ENCODE peak calls at places on chromosomes 16 and 17, in ten cellular contexts. B, P, E, T, H, U, F, J, Z and K are unnamed samples.

GRCh38 chr17:35345926-35346771 is 27.3 kb downstream of the SLFN11 start:
- DNase-seq in B (no peak), P (no peak), E (no peak), T (peak), H (no peak), U (peak), F (peak), J (no peak), Z (peak), K (peak)

GRCh38 chr17:10198509-10199249 is at the start of gene GAS7:
- DNase-seq in B (no peak), P (no peak), E (no peak), T (peak), H (peak), U (peak), F (no peak), J (peak), Z (peak), K (no peak)

GRCh38 chr16:55933038-55933437 is 57.9 kb upstream of the CES5A start:
- DNase-seq in B (no peak), P (no peak), E (no peak), T (no peak), H (no peak), U (no peak), F (no peak), J (no peak), Z (no peak), K (no peak)

GRCh38 chr17:5759501-5759925 is 175.2 kb upstream of the NLRP1 start:
- DNase-seq in B (no peak), P (no peak), E (no peak), T (no peak), H (no peak), U (no peak), F (no peak), J (no peak), Z (no peak), K (no peak)

GRCh38 chr17:53719229-53719628 is 103.5 kb upstream of the KIF2B start:
- DNase-seq in B (no peak), P (no peak), E (no peak), T (no peak), H (no peak), U (no peak), F (no peak), J (no peak), Z (no peak), K (no peak)

GRCh38 chr16:47966325-47966724 is 189.5 kb downstream of the ABCC12 start:
- DNase-seq in B (no peak), P (no peak), E (no peak), T (no peak), H (no peak), U (no peak), F (no peak), J (no peak), Z (no peak), K (no peak)

GRCh38 chr16:57616241-57616640 is 12.2 kb upstream of the ADGRG1 start:
- DNase-seq in B (no peak), P (no peak), E (no peak), T (no peak), H (no peak), U (no peak), F (no peak), J (no peak), Z (no peak), K (no peak)

GRCh38 chr16:58730724-58731370 is 3.3 kb downstream of the GOT2 start:
- DNase-seq in B (no peak), P (no peak), E (no peak), T (peak), H (no peak), U (no peak), F (no peak), J (peak), Z (no peak), K (no peak)

GRCh38 chr17:36149296-36149820 is 27.1 kb downstream of the TBC1D3B start:
- DNase-seq in B (no peak), P (no peak), E (no peak), T (no peak), H (no peak), U (peak), F (no peak), J (no peak), Z (peak), K (no peak)

GRCh38 chr17:73801455-73802100 is 157.3 kb upstream of the SDK2 start:
- DNase-seq in B (no peak), P (no peak), E (peak), T (no peak), H (no peak), U (no peak), F (no peak), J (no peak), Z (no peak), K (no peak)

GRCh38 chr16:68086336-68086821 is 1.2 kb downstream of the NFATC3 start:
- DNase-seq in B (no peak), P (no peak), E (no peak), T (peak), H (no peak), U (peak), F (no peak), J (no peak), Z (no peak), K (no peak)

GRCh38 chr16:17590711-17591654 is 120.2 kb upstream of the XYLT1 start:
- DNase-seq in B (no peak), P (no peak), E (no peak), T (no peak), H (no peak), U (no peak), F (no peak), J (no peak), Z (no peak), K (no peak)

GRCh38 chr17:7261377-7262191 is 694 bp downstream of the CLDN7 start:
- DNase-seq in B (no peak), P (no peak), E (no peak), T (no peak), H (peak), U (no peak), F (no peak), J (no peak), Z (no peak), K (no peak)

GRCh38 chr16:14205666-14206065 is 134.5 kb downstream of the MRTFB start:
- DNase-seq in B (no peak), P (no peak), E (no peak), T (no peak), H (peak), U (peak), F (no peak), J (no peak), Z (no peak), K (no peak)

GRCh38 chr17:4249452-4250029 is 14.2 kb downstream of the ANKFY1 start:
- DNase-seq in B (peak), P (no peak), E (no peak), T (no peak), H (peak), U (peak), F (no peak), J (no peak), Z (no peak), K (no peak)

GRCh38 chr16:31874354-31875111 is 926 bp downstream of the ZNF267 start:
- DNase-seq in B (peak), P (no peak), E (no peak), T (no peak), H (peak), U (peak), F (no peak), J (no peak), Z (no peak), K (no peak)

GRCh38 chr17:2151634-2152033 is 96.7 kb downstream of the HIC1 start:
- DNase-seq in B (no peak), P (no peak), E (no peak), T (no peak), H (no peak), U (peak), F (no peak), J (no peak), Z (no peak), K (no peak)

GRCh38 chr17:3032258-3033247 is 30.9 kb downstream of the OR1D5 start:
- DNase-seq in B (no peak), P (no peak), E (no peak), T (no peak), H (no peak), U (no peak), F (no peak), J (no peak), Z (no peak), K (no peak)

GRCh38 chr17:17304521-17304985 is 1.4 kb downstream of the NT5M start:
- DNase-seq in B (no peak), P (no peak), E (no peak), T (no peak), H (peak), U (no peak), F (no peak), J (no peak), Z (no peak), K (no peak)

GRCh38 chr16:79707867-79708266 is 107.3 kb upstream of the MAF start:
- DNase-seq in B (peak), P (no peak), E (no peak), T (no peak), H (no peak), U (no peak), F (peak), J (no peak), Z (peak), K (no peak)

GRCh38 chr17:52106638-52107261 is 51.8 kb downstream of the CA10 start:
- DNase-seq in B (peak), P (peak), E (peak), T (peak), H (peak), U (no peak), F (no peak), J (peak), Z (no peak), K (no peak)

GRCh38 chr17:41307647-41308046 is 1.5 kb downstream of the KRTAP16-1 start:
- DNase-seq in B (no peak), P (no peak), E (no peak), T (no peak), H (no peak), U (no peak), F (no peak), J (no peak), Z (no peak), K (no peak)